ENCODE peak calls at places on chromosomes 3 and 15, in four cellular contexts. I, M, T and V are unnamed samples.

GRCh38 chr15:80028937-80029336 is 30.5 kb upstream of the ZFAND6 start:
- DNase-seq in I (no peak), T (no peak), M (no peak), V (no peak)

GRCh38 chr15:63250312-63250965 is 27.0 kb upstream of the APH1B start:
- DNase-seq in I (no peak), T (no peak), M (no peak), V (no peak)

GRCh38 chr15:75403892-75404291 is 35.5 kb upstream of the MAN2C1 start:
- DNase-seq in T (no peak), I (no peak), M (no peak), V (no peak)

GRCh38 chr3:172577962-172578560 is 54.8 kb upstream of the TNFSF10 start:
- DNase-seq in T (no peak), I (no peak), M (no peak), V (no peak)

GRCh38 chr15:85580914-85581313 is 200.5 kb downstream of the AKAP13 start:
- DNase-seq in M (peak; percentile 73), I (no peak), T (peak; percentile 63), V (no peak)

GRCh38 chr3:102090646-102091045 is 241.3 kb downstream of the NFKBIZ start:
- DNase-seq in M (no peak), I (no peak), T (no peak), V (no peak)

GRCh38 chr15:72342385-72342784 is 22.4 kb upstream of the CELF6 start:
- DNase-seq in I (peak; percentile 42), T (no peak), M (no peak), V (no peak)

GRCh38 chr3:150635526-150635925 is 32.4 kb downstream of the SELENOT start:
- DNase-seq in M (no peak), I (peak; percentile 16), T (no peak), V (no peak)

GRCh38 chr3:195183071-195183776 is 87.7 kb downstream of the XXYLT1 start:
- DNase-seq in I (peak; percentile 28), T (no peak), M (no peak), V (no peak)

GRCh38 chr3:149401215-149401925 is 23.9 kb upstream of the TM4SF1 start:
- DNase-seq in M (peak; percentile 74), I (no peak), T (no peak), V (no peak)

GRCh38 chr3:52197842-52198625 is at the start of gene ALAS1:
- DNase-seq in M (peak; percentile 97), T (peak; percentile 97), I (peak; percentile 93), V (peak; percentile 99)

GRCh38 chr3:150564243-150564642 is 17.7 kb downstream of the EIF2A start:
- DNase-seq in T (no peak), M (no peak), I (no peak), V (no peak)

GRCh38 chr3:8854656-8855055 is 85.2 kb upstream of the OXTR start:
- DNase-seq in M (no peak), T (no peak), I (no peak), V (no peak)

GRCh38 chr3:137642831-137643230 is 121.3 kb upstream of the SOX14 start:
- DNase-seq in I (no peak), T (no peak), M (no peak), V (no peak)

GRCh38 chr3:139832998-139833397 is 102.0 kb upstream of the CLSTN2 start:
- DNase-seq in I (no peak), M (no peak), T (no peak), V (no peak)

GRCh38 chr15:90987561-90988141 is 6.7 kb downstream of the PRC1 start:
- DNase-seq in M (no peak), I (no peak), T (no peak), V (no peak)

GRCh38 chr15:74050127-74050526 is 32.2 kb downstream of the GOLGA6A start:
- DNase-seq in T (no peak), M (no peak), I (no peak), V (no peak)

GRCh38 chr3:114746502-114746901 is 400.6 kb downstream of the ZBTB20 start:
- DNase-seq in M (no peak), T (no peak), I (no peak), V (no peak)

GRCh38 chr15:72907733-72908132 is 124.2 kb upstream of the ADPGK start:
- DNase-seq in I (peak; percentile 8), M (no peak), T (no peak), V (peak; percentile 70)

GRCh38 chr3:127744875-127745274 is 72.1 kb downstream of the ABTB1 start:
- DNase-seq in T (no peak), I (no peak), M (no peak), V (no peak)

GRCh38 chr3:151282921-151283320 is 4.6 kb upstream of the P2RY14 start:
- DNase-seq in T (no peak), I (peak; percentile 51), M (no peak), V (no peak)

GRCh38 chr3:123559040-123559861 is 25.6 kb downstream of the HACD2 start:
- DNase-seq in I (peak; percentile 45), M (no peak), T (no peak), V (no peak)

GRCh38 chr3:4977001-4977888 is 2.0 kb upstream of the BHLHE40 start:
- DNase-seq in T (peak; percentile 76), M (peak; percentile 91), I (peak; percentile 99), V (no peak)

GRCh38 chr3:172378439-172378838 is 69.8 kb downstream of the GHSR start:
- DNase-seq in T (no peak), M (no peak), I (no peak), V (no peak)

GRCh38 chr15:62749445-62749844 is 293.1 kb upstream of the TPM1 start:
- DNase-seq in T (no peak), M (no peak), I (no peak), V (no peak)

GRCh38 chr3:143881102-143881501 is 32.8 kb upstream of the SLC9A9 start:
- DNase-seq in T (no peak), I (no peak), M (no peak), V (no peak)

GRCh38 chr3:174737966-174738365 is 121.2 kb upstream of the NAALADL2 start:
- DNase-seq in M (no peak), I (no peak), T (no peak), V (no peak)

GRCh38 chr3:52259035-52259434 is 13.5 kb downstream of the PPM1M start:
- DNase-seq in M (no peak), I (no peak), T (no peak), V (no peak)

GRCh38 chr3:192899540-192899982 is 18.1 kb downstream of the MB21D2 start:
- DNase-seq in M (no peak), I (no peak), T (no peak), V (no peak)

GRCh38 chr3:141326123-141326522 is 42.2 kb upstream of the ZBTB38 start:
- DNase-seq in T (no peak), M (no peak), I (no peak), V (no peak)

GRCh38 chr3:129050556-129051295 is 9.9 kb upstream of the GP9 start:
- DNase-seq in I (no peak), T (no peak), M (peak; percentile 58), V (no peak)

GRCh38 chr15:59384507-59384906 is 11.8 kb upstream of the MYO1E start:
- DNase-seq in I (no peak), T (no peak), M (no peak), V (no peak)

GRCh38 chr3:189710620-189711388 is 79.6 kb downstream of the TP63 start:
- DNase-seq in M (no peak), T (no peak), I (no peak), V (no peak)

GRCh38 chr3:52798978-52799476 is 4.4 kb downstream of the ITIH3 start:
- DNase-seq in T (no peak), M (no peak), I (peak; percentile 41), V (no peak)

GRCh38 chr15:97446138-97446537 is 514.4 kb upstream of the ARRDC4 start:
- DNase-seq in I (peak; percentile 1), M (no peak), T (no peak), V (no peak)

GRCh38 chr15:57500979-57501576 is 90.6 kb upstream of the MYZAP start:
- DNase-seq in T (no peak), I (no peak), M (no peak), V (no peak)

GRCh38 chr15:91224750-91225380 is 124.8 kb downstream of the SV2B start:
- DNase-seq in I (peak; percentile 49), T (no peak), M (no peak), V (no peak)

GRCh38 chr3:102181202-102181920 is 253.5 kb upstream of the ZPLD1 start:
- DNase-seq in T (no peak), M (no peak), I (no peak), V (no peak)

GRCh38 chr15:70355275-70355795 is 257.6 kb upstream of the TLE3 start:
- DNase-seq in T (no peak), M (peak; percentile 20), I (peak; percentile 6), V (peak; percentile 32)
- TF ChIP-seq CTCF in T (no peak), M (no peak), I (peak; percentile 43), V (no peak)

DNA sequence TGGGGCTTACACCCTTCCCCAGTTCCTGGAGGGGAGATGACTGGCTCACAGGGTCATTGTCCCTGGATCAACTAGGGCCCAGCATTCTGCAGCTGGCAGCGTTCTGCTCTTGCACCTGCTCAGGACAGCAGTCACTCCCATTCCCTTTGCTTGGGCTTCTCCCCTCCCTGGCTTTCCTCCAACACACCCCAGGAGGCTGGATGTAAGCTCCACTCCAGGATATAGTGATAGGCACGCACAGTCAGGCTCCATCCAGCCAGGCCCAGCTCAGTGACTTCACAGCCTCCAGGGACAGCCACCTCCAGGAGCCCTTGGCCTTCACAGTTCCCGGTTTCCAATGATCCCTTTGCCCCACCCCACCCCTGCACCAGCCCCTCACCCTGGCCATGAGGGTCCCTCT is 1.9 kb downstream of the SPTBN5 start:
- DNase-seq in T (no peak), M (no peak), I (no peak), V (no peak)
- TF ChIP-seq CTCF in T (no peak), M (no peak), I (no peak), V (no peak)

DNA sequence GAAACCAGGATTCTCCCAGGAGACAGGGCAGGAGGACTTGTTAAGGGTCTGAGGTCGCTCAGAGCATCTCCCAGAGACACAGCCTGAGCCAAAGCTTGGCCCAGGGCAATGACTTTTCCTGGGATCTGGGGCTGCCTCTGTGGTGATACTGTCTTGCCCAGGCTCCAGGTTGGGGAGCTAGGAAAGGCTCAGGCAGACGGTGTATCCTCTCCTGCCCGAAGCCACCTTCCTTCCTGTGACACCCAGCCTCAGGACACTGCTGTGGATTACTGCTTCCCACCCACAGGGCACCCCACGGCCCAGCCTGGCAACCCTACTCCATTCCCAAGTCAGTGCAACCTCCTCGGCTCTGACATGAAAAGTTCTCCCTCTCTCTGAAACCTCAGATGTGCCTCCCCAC is 31.9 kb downstream of the SCN5A start:
- DNase-seq in T (no peak), I (no peak), M (no peak), V (no peak)
- TF ChIP-seq CTCF in T (no peak), I (no peak), M (no peak), V (no peak)

DNA sequence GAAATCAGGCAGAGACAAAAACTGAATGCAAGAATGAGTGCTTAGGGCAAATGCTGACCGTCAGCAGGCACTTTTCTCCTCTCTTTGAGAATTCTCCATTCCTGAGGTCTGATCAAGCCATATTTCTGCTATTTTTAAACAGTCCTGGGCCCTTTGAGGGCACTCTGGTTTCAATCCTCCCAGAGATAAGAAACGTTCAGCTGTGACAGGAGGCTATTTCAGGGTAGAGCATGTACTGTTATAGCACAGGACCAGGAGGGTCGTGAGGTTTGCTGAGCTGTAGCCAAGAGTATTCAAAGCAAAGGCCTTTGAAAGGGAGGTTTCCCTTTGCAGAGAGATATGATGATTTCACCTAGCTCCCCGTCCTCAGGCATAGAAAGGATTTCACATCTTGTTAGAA is 39.6 kb upstream of the PDZRN3 start:
- DNase-seq in T (no peak), I (no peak), M (no peak), V (no peak)
- TF ChIP-seq CTCF in T (no peak), I (no peak), M (no peak), V (no peak)